ENCODE peak calls at places on chromosomes 16 and 17, in seven cellular contexts. R, W, O, Z, G, V and P are unnamed samples.

GRCh38 chr17:73304971-73305786 is 6.6 kb downstream of the CDC42EP4 start:
- DNase-seq in V (peak; percentile 91), Z (peak; percentile 68), W (no peak), O (peak; percentile 85), R (no peak), G (peak; percentile 63), P (no peak)

GRCh38 chr16:8712589-8713361 is 38.4 kb downstream of the ABAT start:
- DNase-seq in Z (no peak), O (peak; percentile 27), W (peak; percentile 86), V (no peak), G (no peak), R (no peak), P (no peak)

GRCh38 chr16:3348547-3349167 is 7.0 kb upstream of the OR2C1 start:
- DNase-seq in Z (peak; percentile 70), O (no peak), V (no peak), W (no peak), G (no peak), R (no peak), P (no peak)

GRCh38 chr17:80529904-80530292 is 14.7 kb upstream of the RPTOR start:
- DNase-seq in G (no peak), O (no peak), V (no peak), W (no peak), Z (no peak), R (no peak), P (no peak)

GRCh38 chr16:48561960-48562393 is 48.0 kb downstream of the N4BP1 start:
- DNase-seq in V (no peak), O (no peak), R (no peak), G (no peak), Z (no peak), W (no peak), P (no peak)

GRCh38 chr17:38883592-38884526 is 14.0 kb downstream of the LASP1 start:
- DNase-seq in V (no peak), Z (no peak), O (peak; percentile 7), G (no peak), R (no peak), W (no peak), P (no peak)

GRCh38 chr17:66290097-66290722 is 12.2 kb upstream of the PRKCA start:
- DNase-seq in R (no peak), G (no peak), W (peak; percentile 58), V (no peak), O (no peak), Z (no peak), P (no peak)

GRCh38 chr17:17351356-17351891 is 48.3 kb downstream of the NT5M start:
- DNase-seq in R (no peak), V (no peak), G (no peak), W (no peak), O (peak; percentile 5), Z (no peak), P (no peak)

GRCh38 chr16:87435399-87436224 is 43.5 kb downstream of the MAP1LC3B start:
- DNase-seq in W (peak; percentile 41), O (no peak), Z (no peak), V (no peak), G (no peak), R (no peak), P (no peak)

GRCh38 chr17:46108120-46108519 is 85.1 kb downstream of the KANSL1 start:
- DNase-seq in R (no peak), Z (no peak), W (no peak), V (no peak), O (no peak), G (no peak), P (no peak)

GRCh38 chr17:83076930-83077329 is 2.5 kb upstream of the METRNL start:
- DNase-seq in V (no peak), R (no peak), W (peak; percentile 71), O (no peak), G (no peak), Z (no peak), P (no peak)

GRCh38 chr16:16018705-16019104 is 69.3 kb downstream of the ABCC1 start:
- DNase-seq in R (no peak), O (no peak), Z (no peak), W (no peak), V (peak; percentile 16), G (no peak), P (no peak)

GRCh38 chr17:81398170-81398854 is 3.1 kb downstream of the BAHCC1 start:
- DNase-seq in V (no peak), O (peak; percentile 76), G (no peak), Z (peak; percentile 55), W (peak; percentile 68), R (no peak), P (no peak)

GRCh38 chr16:49876716-49877129 is 20.8 kb upstream of the ZNF423 start:
- DNase-seq in Z (peak; percentile 76), R (no peak), G (peak; percentile 62), O (peak; percentile 86), W (peak; percentile 92), V (peak; percentile 87), P (no peak)

GRCh38 chr17:80260791-80261158 is at the start of gene RNF213:
- DNase-seq in V (peak; percentile 87), Z (peak; percentile 70), W (peak; percentile 98), O (peak; percentile 79), R (no peak), G (peak; percentile 56), P (no peak)

GRCh38 chr16:5060073-5060641 is 5.6 kb downstream of the C16orf89 start:
- DNase-seq in V (no peak), Z (no peak), R (no peak), W (no peak), O (no peak), G (no peak), P (peak; percentile 13)

GRCh38 chr17:42009170-42009569 is 8.1 kb downstream of the DNAJC7 start:
- DNase-seq in R (no peak), Z (no peak), W (no peak), O (no peak), G (no peak), V (no peak), P (no peak)

GRCh38 chr17:4440690-4441686 is 7.2 kb downstream of the SPNS3 start:
- DNase-seq in Z (no peak), W (peak; percentile 70), V (no peak), R (no peak), G (peak; percentile 32), O (no peak), P (no peak)

GRCh38 chr17:19904924-19905323 is 37.2 kb upstream of the ULK2 start:
- DNase-seq in G (no peak), W (no peak), R (peak; percentile 27), O (no peak), Z (no peak), V (no peak), P (no peak)

GRCh38 chr16:61684566-61684965 is 351.7 kb downstream of the CDH8 start:
- DNase-seq in R (no peak), G (no peak), W (no peak), O (no peak), Z (no peak), V (no peak), P (no peak)

GRCh38 chr16:11361043-11361442 is 15.8 kb downstream of the RMI2 start:
- DNase-seq in R (no peak), O (no peak), Z (no peak), V (no peak), W (no peak), G (no peak), P (no peak)

DNA sequence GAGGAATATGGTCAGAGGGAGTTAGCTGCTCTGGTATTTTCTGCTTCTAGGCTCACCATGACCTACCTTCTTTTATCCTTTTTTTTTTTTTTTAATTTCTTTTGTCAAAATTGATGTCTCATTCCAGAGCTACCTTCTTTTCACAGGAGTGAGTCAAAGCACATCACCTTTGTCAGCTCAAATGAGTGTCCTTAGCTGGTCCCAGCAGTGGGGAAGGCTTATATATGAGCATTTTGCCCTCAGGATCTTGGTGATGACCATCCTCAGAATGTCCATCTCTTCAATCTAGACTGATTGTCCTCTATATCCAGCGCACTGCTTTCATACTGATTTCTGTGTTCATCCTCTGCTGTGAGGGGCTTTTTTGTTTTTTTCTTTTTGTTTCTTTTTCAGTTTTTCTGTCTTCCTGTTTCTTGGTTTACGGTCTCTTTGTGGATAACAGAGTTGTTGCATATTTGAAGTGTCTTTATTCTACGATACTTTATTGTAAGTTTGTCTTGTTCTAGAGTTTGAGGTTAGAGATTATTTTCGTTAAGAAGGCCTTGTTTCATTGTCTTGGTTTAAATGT is 24.9 kb downstream of the CBFB start:
- DNase-seq in R (no peak), W (no peak), V (no peak), G (no peak), Z (no peak), O (no peak), P (no peak)
- H3K27ac ChIP-seq in R (no peak overlapping the region), W (no peak overlapping the region), V (no peak overlapping the region), G (no peak overlapping the region), Z (no peak overlapping the region), O (no peak overlapping the region), P (no peak overlapping the region)

DNA sequence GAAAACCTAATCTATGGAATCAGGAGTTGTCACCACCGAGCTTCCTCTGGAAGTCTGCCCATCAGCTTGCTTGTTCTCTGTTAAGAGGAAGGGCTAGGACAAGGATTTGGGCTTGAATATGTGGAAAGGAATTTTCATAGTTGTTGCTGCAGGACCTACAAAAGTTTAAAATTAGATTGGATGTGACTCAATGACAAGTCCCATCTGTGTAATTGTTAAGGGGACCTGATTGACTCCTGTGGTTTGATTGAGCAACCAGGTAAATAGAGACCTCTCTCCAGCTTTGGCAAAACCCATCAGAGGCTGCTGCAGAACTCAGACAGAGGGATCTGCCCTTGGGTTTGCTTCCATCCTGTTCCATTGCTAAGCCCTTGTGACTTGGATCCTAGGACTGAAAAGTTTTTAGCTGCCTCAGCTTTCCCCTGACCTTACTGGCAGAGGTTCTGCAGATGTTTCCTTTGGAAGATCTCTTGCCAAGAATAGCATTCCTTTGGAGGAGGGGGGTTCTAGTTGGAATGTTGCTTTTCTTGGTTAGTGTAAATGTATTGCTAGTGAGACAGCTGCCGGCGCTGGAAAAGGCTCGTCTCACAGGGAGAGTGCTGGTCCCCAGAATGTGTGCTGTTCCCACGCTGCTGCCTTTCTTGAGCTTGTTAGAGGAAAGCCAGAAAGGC is 50.0 kb downstream of the SF3B3 start:
- DNase-seq in V (peak; percentile 80), O (peak; percentile 38), R (peak; percentile 39), W (no peak), G (no peak), Z (no peak), P (peak; percentile 37)
- H3K4me1 ChIP-seq in V (peaks cover 2% of the 10 kb centered on the region), O (peaks cover 9% of the 10 kb centered on the region), R (peaks cover 68% of the 10 kb centered on the region), W (no peaks in the 10 kb centered on the region), G (no peaks in the 10 kb centered on the region), Z (peaks cover 3% of the 10 kb centered on the region), P (peaks cover 15% of the 10 kb centered on the region)

DNA sequence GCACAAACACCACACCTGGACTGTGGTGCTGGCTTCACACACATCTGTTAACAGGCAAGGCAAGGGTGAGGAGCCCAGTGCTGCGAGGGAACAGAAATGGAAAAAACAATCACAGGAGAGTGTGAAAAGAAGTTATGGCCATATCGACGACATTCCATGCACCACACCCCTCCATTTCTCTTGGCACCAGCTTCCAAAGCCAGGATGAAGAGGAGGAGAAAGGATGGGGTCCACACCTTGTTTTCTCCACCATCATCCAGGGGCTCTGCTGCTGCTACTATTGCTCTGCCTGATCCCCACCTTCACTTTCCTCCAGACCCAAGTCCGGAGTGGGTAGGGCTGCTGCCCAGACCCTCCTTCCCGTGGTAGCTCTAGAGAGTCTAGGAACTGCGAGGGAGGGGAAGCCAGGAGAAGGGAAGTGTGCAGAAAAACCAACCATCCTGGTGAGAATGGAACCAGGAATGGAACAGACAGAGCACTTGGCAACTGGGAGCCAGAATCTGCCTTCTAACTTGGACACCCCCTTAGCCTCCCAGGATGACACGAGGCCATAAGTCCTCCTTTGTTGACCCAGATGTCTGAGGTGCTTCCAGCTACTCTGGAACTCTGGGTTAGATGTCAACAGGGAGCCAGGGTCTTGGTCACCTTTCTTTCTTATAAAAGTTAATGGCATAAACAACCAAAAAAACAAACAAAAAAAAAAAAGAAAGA is 1.2 kb upstream of the PROCA1 start:
- DNase-seq in R (no peak), O (no peak), W (no peak), G (no peak), Z (no peak), V (peak; percentile 27), P (no peak)
- H3K4me3 ChIP-seq in R (no peak overlapping the region), O (no peak overlapping the region), W (no peak overlapping the region), G (no peak overlapping the region), Z (no peak overlapping the region), V (no peak overlapping the region), P (no peak overlapping the region)

GRCh38 chr16:85767569-85767968 is 16.7 kb upstream of the C16orf74 start:
- DNase-seq in W (no peak), Z (no peak), O (peak; percentile 48), R (no peak), G (no peak), V (no peak), P (peak; percentile 82)
- H3K27ac ChIP-seq in W (no peak overlapping the region), Z (no peak overlapping the region), O (no peak overlapping the region), R (no peak overlapping the region), G (no peak overlapping the region), V (no peak overlapping the region), P (peak overlapping the region; percentile 75)